ENCODE peak calls at places on chromosomes 13 and 19, in five cellular contexts. R is endodermal cell, M is IMR-90, W is PC-3, P is neuronal stem cell. Q is an unnamed sample.
A peak's percentile ranks its signal among the peaks of the same experiment; 100 is the strongest.

GRCh38 chr13:108102771-108103170 is 112.6 kb downstream of the LIG4 start:
- DNase-seq in R (no peak), M (no peak), W (peak; percentile 57), P (no peak), Q (no peak)

GRCh38 chr13:69683921-69684663 is 423.5 kb upstream of the ATXN8OS start:
- DNase-seq in R (peak; percentile 40), M (no peak), W (no peak), P (no peak), Q (peak; percentile 18)

GRCh38 chr13:38620876-38621275 is 66.0 kb upstream of the FREM2 start:
- DNase-seq in R (no peak), M (no peak), W (no peak), P (no peak), Q (no peak)

GRCh38 chr13:102598061-102598460 is 1.3 kb downstream of the TPP2 start:
- DNase-seq in R (no peak), M (peak; percentile 6), W (no peak), P (no peak), Q (no peak)

GRCh38 chr13:27139565-27139964 is 32.0 kb downstream of the USP12 start:
- DNase-seq in R (no peak), M (no peak), W (no peak), P (no peak), Q (no peak)

GRCh38 chr13:88656751-88657150 is 985.6 kb downstream of the SLITRK5 start:
- DNase-seq in R (no peak), M (no peak), W (peak; percentile 22), P (no peak), Q (no peak)

GRCh38 chr19:30228726-30229523 is 143.3 kb upstream of the ZNF536 start:
- DNase-seq in R (peak; percentile 67), M (peak; percentile 6), W (no peak), P (no peak), Q (no peak)

GRCh38 chr19:54156953-54157352 is 2.6 kb downstream of the LENG1 start:
- DNase-seq in R (no peak), M (no peak), W (no peak), P (no peak), Q (no peak)

GRCh38 chr19:8115805-8116396 is 33.5 kb downstream of the FBN3 start:
- DNase-seq in R (no peak), M (no peak), W (no peak), P (no peak), Q (no peak)

GRCh38 chr19:35757231-35757748 is 461 bp upstream of the HSPB6 start:
- DNase-seq in R (no peak), M (peak; percentile 96), W (peak; percentile 29), P (no peak), Q (peak; percentile 70)

GRCh38 chr19:17495639-17496265 is 15.7 kb upstream of the PGLS start:
- DNase-seq in R (peak; percentile 48), M (no peak), W (no peak), P (no peak), Q (no peak)

GRCh38 chr19:311813-312261 is 20.6 kb upstream of the PLPP2 start:
- DNase-seq in R (no peak), M (no peak), W (no peak), P (no peak), Q (no peak)

GRCh38 chr13:98450012-98450411 is 126.9 kb downstream of the STK24 start:
- DNase-seq in R (no peak), M (peak; percentile 37), W (no peak), P (no peak), Q (no peak)

GRCh38 chr13:73341748-73342147 is 282.9 kb downstream of the KLF5 start:
- DNase-seq in R (peak; percentile 62), M (peak; percentile 44), W (peak; percentile 46), P (no peak), Q (no peak)

GRCh38 chr13:81670048-81670447 is 1329.1 kb upstream of the SPRY2 start:
- DNase-seq in R (no peak), M (no peak), W (no peak), P (no peak), Q (no peak)

GRCh38 chr19:35655600-35655999 is 7.5 kb downstream of the COX6B1 start:
- DNase-seq in R (no peak), M (no peak), W (no peak), P (no peak), Q (no peak)

GRCh38 chr19:35549174-35549788 is 3.9 kb downstream of the TMEM147 start:
- DNase-seq in R (peak; percentile 88), M (peak; percentile 56), W (peak; percentile 65), P (peak; percentile 80), Q (peak; percentile 68)

GRCh38 chr19:10478903-10479384 is 24.2 kb downstream of the KEAP1 start:
- DNase-seq in R (peak; percentile 98), M (peak; percentile 82), W (peak; percentile 59), P (peak; percentile 68), Q (peak; percentile 87)

GRCh38 chr19:38869160-38869835 is 8.8 kb downstream of the RINL start:
- DNase-seq in R (no peak), M (no peak), W (no peak), P (no peak), Q (peak; percentile 41)

GRCh38 chr19:4171676-4172075 is 10.7 kb downstream of the SIRT6 start:
- DNase-seq in R (peak; percentile 48), M (no peak), W (no peak), P (no peak), Q (no peak)

GRCh38 chr19:21910318-21910717 is 74.3 kb upstream of the ZNF43 start:
- DNase-seq in R (no peak), M (no peak), W (peak; percentile 47), P (no peak), Q (no peak)

GRCh38 chr19:55111238-55111831 is 6.1 kb downstream of the PPP1R12C start:
- DNase-seq in R (no peak), M (no peak), W (no peak), P (no peak), Q (no peak)

GRCh38 chr19:3576696-3577443 is 4.1 kb downstream of the HMG20B start:
- DNase-seq in R (peak; percentile 95), M (peak; percentile 43), W (no peak), P (no peak), Q (peak; percentile 63)

GRCh38 chr19:11473725-11474124 is 7.1 kb downstream of the ELAVL3 start:
- DNase-seq in R (no peak), M (no peak), W (no peak), P (no peak), Q (no peak)

DNA sequence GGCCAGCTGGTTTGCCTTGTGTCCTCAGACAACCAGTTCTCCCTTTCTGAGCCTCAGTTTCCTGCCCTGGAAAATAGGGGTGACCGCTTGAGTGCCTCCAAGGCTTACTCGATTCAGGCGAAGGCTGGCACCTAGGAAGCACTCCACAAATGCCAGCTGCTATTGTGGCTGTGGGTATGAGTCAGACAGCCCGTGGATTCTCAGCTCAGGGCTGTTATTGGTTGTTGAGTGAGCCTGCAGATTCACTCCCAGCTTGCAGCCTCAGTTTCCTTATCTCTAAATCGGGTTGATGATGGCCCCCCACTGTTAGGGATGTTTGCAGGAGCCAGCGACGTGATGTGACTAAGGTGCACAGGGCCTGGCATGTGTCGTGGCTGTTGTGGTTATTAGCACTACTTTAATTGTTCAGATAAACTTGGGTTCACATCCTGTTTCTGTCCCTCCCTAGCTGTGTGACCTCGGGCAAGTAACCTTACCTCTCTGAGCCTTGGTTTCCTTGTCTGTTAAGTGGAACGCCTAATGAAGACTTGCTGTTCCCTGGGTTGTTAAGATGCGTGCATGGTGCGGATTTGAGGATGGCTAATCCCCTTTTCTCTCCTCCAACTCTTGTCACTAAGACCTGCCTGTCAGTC is 2.4 kb downstream of the MARK4 start:
- DNase-seq in R (no peak), M (peak; percentile 21), W (no peak), P (no peak), Q (no peak)
- H3K9ac ChIP-seq in R (no peak overlapping the region), M (no peak overlapping the region), W (no peak overlapping the region), P (no peak overlapping the region), Q (no peak overlapping the region)

DNA sequence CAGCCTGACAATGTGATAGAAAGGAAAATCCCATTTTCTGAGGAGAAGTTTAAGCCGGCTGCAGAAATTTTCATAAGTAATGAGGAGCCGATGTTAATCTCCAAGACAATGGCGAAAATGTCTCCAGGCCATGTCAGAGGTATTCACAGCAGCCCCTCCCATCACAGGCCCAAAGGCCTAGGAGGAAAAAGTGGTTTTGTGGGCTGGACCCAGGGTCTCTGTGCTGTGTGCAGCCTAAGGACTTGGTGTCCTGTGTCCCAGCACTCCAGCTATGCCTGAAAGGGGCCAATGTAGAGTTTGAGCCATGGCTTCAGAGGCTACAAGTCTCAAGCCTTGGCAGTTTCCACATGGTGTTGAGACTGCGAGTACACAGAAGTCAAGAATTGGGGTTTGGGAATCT is 32.9 kb upstream of the GPC6 start:
- DNase-seq in R (no peak), M (no peak), W (no peak), P (no peak), Q (no peak)
- H3K9ac ChIP-seq in R (no peak overlapping the region), M (no peak overlapping the region), W (no peak overlapping the region), P (no peak overlapping the region), Q (no peak overlapping the region)

GRCh38 chr19:2042485-2043268 is 8.4 kb downstream of the MKNK2 start:
- DNase-seq in R (no peak), M (no peak), W (no peak), P (no peak), Q (peak; percentile 65)

GRCh38 chr19:2039959-2040646 is 10.9 kb downstream of the MKNK2 start:
- DNase-seq in R (no peak), M (no peak), W (no peak), P (no peak), Q (no peak)

GRCh38 chr19:2040647-2041435 is 10.2 kb downstream of the MKNK2 start:
- DNase-seq in R (no peak), M (no peak), W (no peak), P (no peak), Q (no peak)

GRCh38 chr19:2041686-2042484 is 9.2 kb downstream of the MKNK2 start:
- DNase-seq in R (peak; percentile 99), M (peak; percentile 85), W (peak; percentile 51), P (peak; percentile 93), Q (peak; percentile 99)

DNA sequence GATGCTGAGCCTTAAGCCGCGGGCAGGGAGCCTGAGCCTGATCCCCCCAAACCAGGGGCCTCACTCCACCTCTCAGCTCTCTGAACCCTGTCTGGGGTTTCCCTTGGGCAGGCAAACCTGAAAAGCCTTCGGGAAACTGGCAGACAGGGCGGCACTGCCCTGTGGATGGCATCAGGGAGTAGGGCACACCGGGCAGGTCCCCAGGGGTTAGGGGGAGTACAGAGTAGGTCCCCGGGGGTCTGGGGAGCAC is 9.7 kb downstream of the MKNK2 start:
- DNase-seq in R (no peak), M (no peak), W (no peak), P (no peak), Q (no peak)
- H3K9ac ChIP-seq in R (peak overlapping the region; percentile 55), M (no peak overlapping the region), W (no peak overlapping the region), P (peak overlapping the region; percentile 96), Q (peak overlapping the region; percentile 89)

DNA sequence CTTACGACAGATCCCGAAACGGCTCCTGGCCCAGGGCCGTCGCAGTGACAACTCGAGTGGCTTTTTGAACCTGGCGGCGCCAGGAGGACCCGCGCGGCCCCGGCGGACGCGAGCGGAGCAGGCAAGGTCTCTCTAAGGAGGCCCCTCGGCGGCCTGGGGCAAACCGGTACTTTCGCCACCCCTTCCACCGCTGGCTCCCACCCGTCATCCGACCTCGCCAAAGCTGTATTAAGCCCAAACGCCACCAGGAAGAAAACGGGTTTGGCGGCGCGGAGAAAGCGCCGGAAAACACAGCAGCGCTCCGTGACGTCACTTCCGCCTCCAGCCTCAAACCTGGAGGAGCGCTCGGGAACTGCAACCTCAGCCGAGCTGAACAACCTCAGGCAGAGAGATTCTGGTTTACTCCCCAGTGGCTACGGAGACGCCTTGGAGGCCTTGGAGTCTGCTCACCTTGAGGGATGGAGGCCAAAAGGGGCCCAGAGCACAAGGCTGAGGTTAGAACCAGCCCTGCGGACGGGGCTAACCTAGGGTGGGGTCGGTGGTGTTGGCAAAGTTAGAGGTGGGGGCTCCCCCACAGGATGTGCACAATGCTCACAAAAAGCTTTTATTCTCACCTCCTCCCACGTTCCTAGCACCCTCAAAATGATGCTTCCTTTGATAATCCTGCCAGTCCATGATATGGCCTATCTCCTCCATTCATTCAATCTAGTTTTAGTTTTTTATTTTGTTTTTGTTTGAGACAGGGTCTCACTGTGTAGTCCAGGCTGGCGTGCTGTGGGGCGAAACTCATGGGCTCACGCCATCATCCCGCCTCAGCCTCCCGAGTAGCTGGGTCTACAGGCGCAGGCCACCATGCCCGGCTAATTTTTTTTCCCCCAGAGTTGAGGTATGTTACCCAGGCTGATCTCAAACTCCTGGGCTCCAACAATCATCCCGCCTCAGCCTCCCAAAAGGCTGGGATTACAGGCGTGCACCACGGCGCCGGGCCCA is at the start of gene ZNF266:
- DNase-seq in R (peak; percentile 96), M (peak; percentile 90), W (peak; percentile 97), P (peak; percentile 87), Q (peak; percentile 91)
- H3K9ac ChIP-seq in R (peak within 1 kb of the TSS; percentile 86), M (peak within 1 kb of the TSS; percentile 92), W (peak within 1 kb of the TSS; percentile 85), P (peak within 1 kb of the TSS; percentile 98), Q (peak within 1 kb of the TSS; percentile 76)

Q was measured in colonic mucosa.